ENCODE peak calls at places on chromosomes 16 and 17, in seven cellular contexts. O, S, F, K, B, D and T are unnamed samples.

GRCh38 chr16:47016700-47017133 is 43.2 kb upstream of the DNAJA2 start:
- DNase-seq in F (no peak), K (peak), S (no peak), B (no peak), D (no peak), O (no peak), T (no peak)

GRCh38 chr17:27319536-27320221 is 25.8 kb downstream of the WSB1 start:
- DNase-seq in O (peak), S (peak), K (peak), F (peak), D (no peak), B (peak), T (peak)

GRCh38 chr16:52114414-52114813 is 432.5 kb downstream of the TOX3 start:
- DNase-seq in F (no peak), S (no peak), O (no peak), K (no peak), D (no peak), B (no peak), T (no peak)

GRCh38 chr16:30096105-30096861 is at the start of gene YPEL3:
- DNase-seq in K (peak), B (peak), D (peak), S (peak), O (peak), F (peak), T (peak)

GRCh38 chr16:66274335-66275110 is 92.0 kb upstream of the CDH5 start:
- DNase-seq in F (no peak), D (no peak), K (peak), O (no peak), S (peak), B (no peak), T (no peak)

GRCh38 chr16:86044241-86044671 is 145.3 kb downstream of the IRF8 start:
- DNase-seq in B (no peak), D (no peak), O (no peak), S (peak), F (no peak), K (peak), T (peak)

GRCh38 chr17:67818110-67819002 is 6.9 kb upstream of the BPTF start:
- DNase-seq in O (no peak), K (no peak), S (no peak), F (no peak), D (no peak), B (no peak), T (no peak)

GRCh38 chr17:30217746-30218245 is 17.7 kb downstream of the SLC6A4 start:
- DNase-seq in O (no peak), B (no peak), D (no peak), K (no peak), F (no peak), S (no peak), T (no peak)

GRCh38 chr17:29619251-29619650 is 3.5 kb downstream of the CORO6 start:
- DNase-seq in O (peak), B (no peak), K (peak), S (peak), D (no peak), F (no peak), T (peak)

GRCh38 chr17:81243333-81243664 is 4.2 kb downstream of the NDUFAF8 start:
- DNase-seq in B (no peak), S (no peak), O (no peak), F (no peak), K (no peak), D (no peak), T (no peak)

GRCh38 chr17:70563301-70563820 is 394.0 kb downstream of the KCNJ2 start:
- DNase-seq in S (peak), B (no peak), O (peak), K (peak), D (no peak), F (no peak), T (no peak)

GRCh38 chr16:85415196-85415988 is 197.7 kb upstream of the GSE1 start:
- DNase-seq in K (no peak), O (no peak), F (peak), D (no peak), B (no peak), S (no peak), T (peak)

GRCh38 chr16:11916524-11917285 is 949 bp upstream of the GSPT1 start:
- DNase-seq in K (peak), B (no peak), S (peak), F (no peak), D (no peak), O (no peak), T (no peak)

GRCh38 chr16:65876200-65876498 is 490.3 kb upstream of the CDH5 start:
- DNase-seq in S (no peak), O (no peak), D (no peak), K (no peak), B (no peak), F (no peak), T (no peak)

GRCh38 chr17:34578016-34578415 is 1.4 kb upstream of the TMEM132E start:
- DNase-seq in B (no peak), K (no peak), D (no peak), S (no peak), O (no peak), F (no peak), T (no peak)

GRCh38 chr17:74119960-74120359 is 83.5 kb upstream of the RPL38 start:
- DNase-seq in O (no peak), B (no peak), D (no peak), K (no peak), S (no peak), F (no peak), T (no peak)

GRCh38 chr17:9465216-9465921 is 110.3 kb downstream of the STX8 start:
- DNase-seq in K (peak), D (no peak), F (no peak), B (no peak), O (no peak), S (peak), T (no peak)

GRCh38 chr17:60106377-60107059 is 27.8 kb upstream of the HEATR6 start:
- DNase-seq in D (no peak), B (no peak), O (no peak), K (peak), S (peak), F (no peak), T (no peak)

GRCh38 chr17:74810699-74811485 is 34.7 kb upstream of the NAT9 start:
- DNase-seq in S (no peak), K (no peak), O (no peak), D (no peak), B (peak), F (no peak), T (no peak)

GRCh38 chr17:76532072-76532651 is 5.3 kb downstream of the CYGB start:
- DNase-seq in S (no peak), D (no peak), O (no peak), K (peak), F (no peak), B (no peak), T (no peak)

GRCh38 chr16:85169333-85170065 is 57.2 kb upstream of the CIBAR2 start:
- DNase-seq in O (no peak), K (no peak), F (peak), D (no peak), B (no peak), S (peak), T (no peak)

GRCh38 chr17:9370464-9370863 is 205.2 kb downstream of the STX8 start:
- DNase-seq in K (peak), F (no peak), O (no peak), B (no peak), S (peak), D (no peak), T (no peak)

GRCh38 chr17:82314012-82314720 is 3.2 kb downstream of the CD7 start:
- DNase-seq in O (no peak), K (no peak), D (no peak), S (no peak), B (no peak), F (no peak), T (no peak)

GRCh38 chr17:61495161-61495857 is 43.1 kb downstream of the TBX4 start:
- DNase-seq in O (no peak), S (no peak), K (peak), F (no peak), D (no peak), B (peak), T (no peak)

GRCh38 chr17:29412780-29413565 is 22.8 kb downstream of the TAOK1 start:
- DNase-seq in D (no peak), S (peak), F (no peak), K (peak), B (no peak), O (no peak), T (no peak)

GRCh38 chr17:45342306-45342705 is 25.5 kb upstream of the MAP3K14 start:
- DNase-seq in S (no peak), D (no peak), O (no peak), F (peak), K (no peak), B (no peak), T (no peak)

GRCh38 chr16:85328665-85329058 is 216.4 kb upstream of the CIBAR2 start:
- DNase-seq in O (no peak), F (peak), K (no peak), S (no peak), D (no peak), B (no peak), T (no peak)

GRCh38 chr17:66737524-66737923 is 97.4 kb upstream of the CACNG5 start:
- DNase-seq in O (peak), K (peak), S (peak), B (no peak), F (peak), D (no peak), T (peak)

GRCh38 chr17:17710728-17711541 is 29.7 kb downstream of the RAI1 start:
- DNase-seq in S (peak), O (no peak), D (peak), B (peak), F (peak), K (peak), T (peak)